ENCODE peak calls at places on chromosomes 2 and 18, in five cellular contexts. S is tibial artery, T is mesendoderm, U is A673, V is cardiac muscle cell. M is an unnamed sample.

GRCh38 chr2:177568393-177568792 is 175.8 kb downstream of the AGPS start:
- DNase-seq in S (no peak), T (no peak), U (no peak), V (no peak), M (no peak)

GRCh38 chr2:171966688-171967087 is 33.1 kb upstream of the METAP1D start:
- DNase-seq in S (no peak), T (no peak), U (no peak), V (no peak), M (no peak)

GRCh38 chr2:151669585-151670081 is 64.6 kb downstream of the NEB start:
- DNase-seq in S (no peak), T (peak), U (no peak), V (peak), M (no peak)

GRCh38 chr18:3703732-3704176 is 253.8 kb downstream of the TGIF1 start:
- DNase-seq in S (peak), T (peak), U (peak), V (peak), M (peak)

GRCh38 chr2:226489765-226490164 is 309.9 kb downstream of the IRS1 start:
- DNase-seq in S (no peak), T (peak), U (no peak), V (peak), M (no peak)

GRCh38 chr18:43970656-43971055 is 693.4 kb upstream of the SYT4 start:
- DNase-seq in S (no peak), T (peak), U (no peak), V (no peak), M (no peak)

GRCh38 chr2:144595279-144595678 is 75.4 kb upstream of the ZEB2 start:
- DNase-seq in S (no peak), T (peak), U (no peak), V (no peak), M (no peak)

GRCh38 chr2:204748286-204748685 is 203.0 kb downstream of the PARD3B start:
- DNase-seq in S (no peak), T (no peak), U (no peak), V (no peak), M (no peak)

GRCh38 chr2:133044556-133044955 is 374.6 kb upstream of the LYPD1 start:
- DNase-seq in S (no peak), T (no peak), U (peak), V (no peak), M (no peak)

GRCh38 chr2:157620956-157621355 is 7.7 kb downstream of the ACVR1C start:
- DNase-seq in S (no peak), T (no peak), U (no peak), V (no peak), M (no peak)

GRCh38 chr2:66699481-66700180 is 264.7 kb downstream of the MEIS1 start:
- DNase-seq in S (no peak), T (no peak), U (peak), V (no peak), M (no peak)

GRCh38 chr2:159164457-159164894 is 122.0 kb downstream of the WDSUB1 start:
- DNase-seq in S (no peak), T (no peak), U (peak), V (peak), M (no peak)

DNA sequence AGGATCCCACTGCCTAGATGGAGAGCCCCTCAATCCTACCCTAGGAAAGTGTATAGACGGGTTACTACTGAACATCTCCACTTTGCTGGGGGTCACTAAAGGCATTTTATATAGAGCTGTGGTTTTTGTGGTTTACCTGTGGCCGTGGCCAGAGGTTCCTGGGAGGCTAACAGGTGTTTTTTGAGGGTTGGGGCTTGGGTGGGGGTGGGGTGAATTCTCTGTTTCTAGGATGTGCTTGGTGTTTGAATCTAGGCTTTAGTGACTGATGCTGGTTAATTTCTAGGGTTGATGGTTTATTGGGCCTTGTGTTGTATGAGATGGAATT is 7.7 kb downstream of the HOXD8 start:
- DNase-seq in S (no peak), T (no peak), U (no peak), V (no peak), M (no peak)
- H3K4me3 ChIP-seq in S (peak), T (no peak), U (peak), V (peak), M (peak)

GRCh38 chr2:61922714-61923113 is 17.2 kb downstream of the COMMD1 start:
- DNase-seq in S (no peak), T (no peak), U (no peak), V (no peak), M (no peak)

GRCh38 chr2:61924895-61925663 is 19.6 kb downstream of the COMMD1 start:
- DNase-seq in S (no peak), T (peak), U (no peak), V (no peak), M (no peak)

GRCh38 chr2:61920548-61920947 is 15.1 kb downstream of the COMMD1 start:
- DNase-seq in S (no peak), T (no peak), U (no peak), V (no peak), M (no peak)
- H3K27ac ChIP-seq in S (peak), T (no peak), U (no peak), V (no peak), M (peak)

GRCh38 chr2:216317831-216318230 is 54.5 kb downstream of the MARCHF4 start:
- DNase-seq in S (no peak), T (peak), U (no peak), V (no peak), M (no peak)

GRCh38 chr2:216312441-216312840 is 59.8 kb downstream of the MARCHF4 start:
- DNase-seq in S (no peak), T (no peak), U (no peak), V (no peak), M (no peak)

GRCh38 chr2:216316743-216317142 is 55.5 kb downstream of the MARCHF4 start:
- DNase-seq in S (no peak), T (peak), U (no peak), V (no peak), M (no peak)

GRCh38 chr2:216318470-216318869 is 53.8 kb downstream of the MARCHF4 start:
- DNase-seq in S (no peak), T (peak), U (no peak), V (no peak), M (no peak)

GRCh38 chr2:216315817-216316603 is 56.3 kb downstream of the MARCHF4 start:
- DNase-seq in S (no peak), T (peak), U (peak), V (peak), M (no peak)
- H3K4me3 ChIP-seq in S (no peak), T (no peak), U (no peak), V (no peak), M (peak)

GRCh38 chr2:212282596-212283330 is 255.8 kb downstream of the ERBB4 start:
- DNase-seq in S (no peak), T (no peak), U (peak), V (no peak), M (no peak)
- H3K27ac ChIP-seq in S (no peak), T (no peak), U (no peak), V (no peak), M (no peak)

GRCh38 chr18:48806551-48807261 is 144.1 kb downstream of the SMAD7 start:
- DNase-seq in S (peak), T (peak), U (peak), V (no peak), M (peak)
- H3K4me3 ChIP-seq in S (peak), T (no peak), U (no peak), V (no peak), M (no peak)

DNA sequence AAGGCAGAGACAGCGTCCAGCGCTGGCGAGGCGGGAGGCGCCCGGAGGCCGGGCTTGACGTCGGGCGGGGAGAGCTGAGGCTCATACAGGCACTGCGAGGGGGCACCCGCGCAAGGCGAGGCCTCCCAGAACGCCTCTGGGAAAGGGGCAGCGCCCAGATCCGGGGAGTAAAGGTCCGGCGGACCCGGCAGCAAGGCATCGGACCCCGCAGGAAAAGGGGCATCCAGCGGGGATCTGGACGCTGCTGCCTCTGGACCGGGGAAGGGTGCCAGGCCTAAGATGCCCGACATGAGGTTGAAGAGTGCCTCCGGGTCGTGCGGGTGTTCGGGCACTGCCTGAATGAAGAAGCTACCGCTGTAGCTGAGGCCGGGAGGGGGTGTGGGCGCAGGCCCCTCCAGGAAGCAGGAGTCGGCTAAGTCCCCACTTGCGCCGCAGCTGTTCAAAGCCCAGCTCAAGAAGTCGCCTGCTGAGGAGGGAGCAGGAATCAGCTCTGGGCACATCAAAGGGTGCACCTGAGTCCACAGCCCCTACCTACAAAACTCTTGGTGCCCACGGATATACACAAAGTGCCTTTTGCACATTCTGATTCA is 937 bp downstream of the EGR4 start:
- DNase-seq in S (no peak), T (no peak), U (no peak), V (no peak), M (no peak)
- H3K27ac ChIP-seq in S (no peak), T (no peak), U (no peak), V (no peak), M (no peak)

GRCh38 chr2:105652014-105652796 is 92.5 kb upstream of the NCK2 start:
- DNase-seq in S (no peak), T (no peak), U (no peak), V (no peak), M (no peak)
- H3K4me3 ChIP-seq in S (no peak), T (no peak), U (no peak), V (no peak), M (no peak)

DNA sequence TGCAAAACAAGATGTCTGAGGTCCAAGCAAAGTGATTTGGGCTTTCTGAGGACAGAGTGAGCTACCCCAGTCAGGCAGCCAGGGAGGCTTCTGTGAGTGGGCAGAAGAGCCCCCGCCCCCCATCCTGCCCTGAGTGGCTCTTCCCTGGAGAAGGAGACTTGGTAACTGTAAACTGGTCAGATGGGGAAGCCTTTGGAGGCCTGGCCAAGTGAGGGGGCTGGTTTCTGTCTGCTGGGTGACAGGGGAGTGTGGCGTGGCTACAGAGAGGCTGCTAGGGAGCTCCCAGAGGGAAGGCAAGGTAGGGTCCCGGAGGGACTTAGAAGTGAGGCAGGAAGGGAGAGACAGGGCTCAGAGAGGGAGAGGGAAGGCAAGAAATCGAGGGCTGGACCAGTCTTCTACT is 181.4 kb upstream of the HAAO start:
- DNase-seq in S (no peak), T (no peak), U (no peak), V (no peak), M (no peak)
- H3K27ac ChIP-seq in S (peak), T (no peak), U (no peak), V (no peak), M (no peak)

DNA sequence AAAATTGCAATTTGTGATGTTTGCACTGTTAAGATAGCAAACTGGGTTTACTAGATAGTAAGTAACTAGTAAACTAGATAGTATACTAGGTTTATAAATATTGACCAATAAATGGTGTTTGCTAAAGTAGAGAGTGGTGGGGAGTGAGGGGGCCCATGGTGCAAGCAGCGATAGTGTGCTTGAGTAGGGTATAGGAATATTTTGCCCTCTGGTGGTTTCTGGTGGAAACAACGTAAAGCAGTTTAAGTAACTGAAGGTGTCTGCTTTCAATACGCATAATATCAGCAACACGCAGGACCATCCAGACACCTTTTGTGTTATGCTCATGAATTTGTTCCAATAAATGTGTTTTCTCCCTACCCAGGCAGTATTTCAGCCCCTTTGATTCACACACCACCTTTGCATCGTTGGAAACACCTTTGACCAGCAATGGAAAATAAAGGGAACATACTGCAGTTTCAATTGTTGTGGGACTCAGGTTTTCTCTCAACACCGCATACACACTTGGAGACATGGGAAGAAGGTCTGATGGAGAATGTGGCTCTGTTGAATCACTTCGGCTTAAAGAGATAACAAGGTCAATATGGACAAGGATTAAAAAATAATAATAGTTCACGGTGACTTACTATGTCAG is 16.7 kb upstream of the STAT1 start:
- DNase-seq in S (no peak), T (peak), U (peak), V (peak), M (no peak)
- H3K4me3 ChIP-seq in S (no peak), T (no peak), U (no peak), V (no peak), M (no peak)

M was measured in left ventricle myocardium inferior.